ENCODE peak calls at places on chromosomes 5 and 9, in nine cellular contexts. P is stimulated activated CD8-positive, alpha-beta memory T cell treated with anti-CD3 and anti-CD28 coated beads, Interleukin-7, amount 100 ng/mL, for 24 hours; X is Kasumi-1; B is astrocyte of the spinal cord; M is WTC11; F is NCI-H1105 treated with DMSO at 0.1 percent for 48 hours; N is AG08396; Y is RPMI8226; D is brain microvascular endothelial cell. U is an unnamed sample.

GRCh38 chr9:33687779-33688178 is 107.6 kb upstream of the PRSS3 start:
- DNase-seq in B (no peak), P (no peak), Y (peak; percentile 20), D (peak; percentile 3), F (peak; percentile 67), N (no peak), X (peak; percentile 31), M (no peak), U (no peak)

GRCh38 chr5:128516978-128517377 is 21.1 kb downstream of the FBN2 start:
- DNase-seq in N (no peak), F (no peak), M (no peak), X (no peak), B (no peak), D (no peak), Y (no peak), P (no peak), U (no peak)

GRCh38 chr5:88675159-88675757 is 207.7 kb downstream of the MEF2C start:
- DNase-seq in M (no peak), B (peak; percentile 77), P (no peak), N (no peak), Y (peak; percentile 73), X (peak; percentile 57), D (no peak), F (no peak), U (no peak)

GRCh38 chr9:530681-531080 is 310.8 kb upstream of the DMRT1 start:
- DNase-seq in D (peak; percentile 1), M (no peak), X (no peak), Y (no peak), N (no peak), F (no peak), P (no peak), B (peak; percentile 44), U (no peak)

GRCh38 chr5:56414056-56414455 is 180.9 kb upstream of the ANKRD55 start:
- DNase-seq in D (no peak), B (no peak), Y (peak; percentile 42), N (no peak), X (peak; percentile 80), P (no peak), M (no peak), F (no peak), U (no peak)

GRCh38 chr5:160434022-160434531 is 12.4 kb downstream of the PTTG1 start:
- DNase-seq in B (no peak), X (no peak), N (no peak), P (no peak), M (peak; percentile 37), D (no peak), F (peak; percentile 67), Y (no peak), U (no peak)

GRCh38 chr5:1550287-1551076 is 26.7 kb upstream of the LPCAT1 start:
- DNase-seq in D (no peak), N (no peak), X (no peak), P (no peak), F (no peak), M (no peak), Y (no peak), B (no peak), U (no peak)

GRCh38 chr9:18122156-18122555 is 351.8 kb upstream of the ADAMTSL1 start:
- DNase-seq in N (no peak), F (no peak), B (no peak), Y (no peak), D (peak; percentile 20), X (peak; percentile 80), P (no peak), M (no peak), U (no peak)

GRCh38 chr9:94490465-94490864 is 64.4 kb upstream of the PCAT7 start:
- DNase-seq in Y (no peak), X (peak; percentile 14), N (no peak), D (peak; percentile 13), P (no peak), B (no peak), M (no peak), F (no peak), U (no peak)

GRCh38 chr5:96691503-96692303 is 29.5 kb downstream of the CAST start:
- DNase-seq in M (no peak), P (no peak), Y (no peak), F (no peak), N (no peak), B (no peak), D (no peak), X (no peak), U (no peak)

GRCh38 chr5:17415282-17415681 is 82.7 kb upstream of the TAF11L2 start:
- DNase-seq in N (no peak), P (no peak), D (no peak), F (no peak), M (peak; percentile 37), Y (no peak), X (no peak), B (no peak), U (no peak)

GRCh38 chr9:98709968-98710965 is 1.5 kb upstream of the GABBR2 start:
- DNase-seq in P (no peak), B (peak; percentile 53), Y (peak; percentile 11), X (peak; percentile 40), F (no peak), N (peak; percentile 63), D (peak; percentile 35), M (peak; percentile 18), U (no peak)